ENCODE peak calls at places on chromosomes 3 and 15, in five cellular contexts. One of them, this sample, is unnamed.

GRCh38 chr15:26294062-26294689 is 431.0 kb upstream of the ATP10A start:
- DNase-seq in body of pancreas: no peak
- DNase-seq in Panc1: no peak
- DNase-seq in uterus: no peak
- DNase-seq in left lung: no peak
- DNase-seq in this sample: peak; percentile 57

GRCh38 chr15:40347559-40348470 is 3.0 kb upstream of the PHGR1 start:
- DNase-seq in uterus: no peak
- DNase-seq in body of pancreas: no peak
- DNase-seq in left lung: no peak
- DNase-seq in Panc1: no peak
- DNase-seq in this sample: no peak

GRCh38 chr3:7646851-7647250 is 785.9 kb downstream of the GRM7 start:
- DNase-seq in body of pancreas: no peak
- DNase-seq in left lung: no peak
- DNase-seq in Panc1: no peak
- DNase-seq in uterus: no peak
- DNase-seq in this sample: no peak

GRCh38 chr15:65666257-65666656 is 44.5 kb downstream of the SLC24A1 start:
- DNase-seq in Panc1: no peak
- DNase-seq in body of pancreas: no peak
- DNase-seq in left lung: no peak
- DNase-seq in uterus: no peak
- DNase-seq in this sample: no peak

GRCh38 chr15:52124270-52124878 is 11.8 kb upstream of the BCL2L10 start:
- DNase-seq in uterus: no peak
- DNase-seq in left lung: no peak
- DNase-seq in body of pancreas: no peak
- DNase-seq in Panc1: peak; percentile 60
- DNase-seq in this sample: no peak

GRCh38 chr3:24829011-24829581 is 334.4 kb upstream of the THRB start:
- DNase-seq in body of pancreas: peak; percentile 50
- DNase-seq in Panc1: no peak
- DNase-seq in uterus: no peak
- DNase-seq in left lung: peak; percentile 83
- DNase-seq in this sample: no peak

GRCh38 chr15:55250392-55250791 is 39.2 kb downstream of the RAB27A start:
- DNase-seq in uterus: peak; percentile 35
- DNase-seq in body of pancreas: peak; percentile 60
- DNase-seq in Panc1: peak; percentile 10
- DNase-seq in left lung: no peak
- DNase-seq in this sample: no peak

GRCh38 chr3:18207232-18207631 is 217.9 kb downstream of the SATB1 start:
- DNase-seq in left lung: no peak
- DNase-seq in body of pancreas: no peak
- DNase-seq in Panc1: no peak
- DNase-seq in uterus: no peak
- DNase-seq in this sample: no peak

GRCh38 chr15:59997070-59997701 is 6.9 kb upstream of the FOXB1 start:
- DNase-seq in uterus: no peak
- DNase-seq in body of pancreas: no peak
- DNase-seq in left lung: peak; percentile 56
- DNase-seq in Panc1: no peak
- DNase-seq in this sample: no peak

GRCh38 chr15:34437687-34438086 is at the start of gene GOLGA8A:
- DNase-seq in Panc1: peak; percentile 70
- DNase-seq in uterus: peak; percentile 26
- DNase-seq in body of pancreas: peak; percentile 80
- DNase-seq in left lung: peak; percentile 89
- DNase-seq in this sample: no peak

GRCh38 chr15:53506370-53506769 is 253.1 kb downstream of the WDR72 start:
- DNase-seq in Panc1: no peak
- DNase-seq in left lung: no peak
- DNase-seq in body of pancreas: no peak
- DNase-seq in uterus: no peak
- DNase-seq in this sample: no peak

GRCh38 chr3:117793684-117794304 is 1084.2 kb downstream of the TUSC7 start:
- DNase-seq in body of pancreas: peak; percentile 2
- DNase-seq in Panc1: no peak
- DNase-seq in uterus: no peak
- DNase-seq in left lung: peak; percentile 13
- DNase-seq in this sample: no peak

GRCh38 chr15:41490355-41490754 is 3.3 kb upstream of the ITPKA start:
- DNase-seq in uterus: no peak
- DNase-seq in left lung: no peak
- DNase-seq in Panc1: peak; percentile 71
- DNase-seq in body of pancreas: no peak
- DNase-seq in this sample: no peak

GRCh38 chr3:119258915-119259314 is 18.2 kb upstream of the B4GALT4 start:
- DNase-seq in body of pancreas: no peak
- DNase-seq in uterus: no peak
- DNase-seq in left lung: no peak
- DNase-seq in Panc1: no peak
- DNase-seq in this sample: no peak

GRCh38 chr3:195156286-195156890 is 114.6 kb downstream of the XXYLT1 start:
- DNase-seq in body of pancreas: no peak
- DNase-seq in Panc1: no peak
- DNase-seq in uterus: no peak
- DNase-seq in left lung: no peak
- DNase-seq in this sample: no peak

GRCh38 chr3:155744626-155745324 is at the start of gene PLCH1:
- DNase-seq in body of pancreas: peak; percentile 82
- DNase-seq in left lung: peak; percentile 89
- DNase-seq in uterus: peak; percentile 39
- DNase-seq in Panc1: no peak
- DNase-seq in this sample: peak; percentile 84

GRCh38 chr3:16357698-16358097 is 92.7 kb downstream of the OXNAD1 start:
- DNase-seq in uterus: no peak
- DNase-seq in Panc1: no peak
- DNase-seq in left lung: no peak
- DNase-seq in body of pancreas: no peak
- DNase-seq in this sample: no peak
- H3K27ac ChIP-seq in uterus: peak overlapping the region; percentile 31
- H3K27ac ChIP-seq in Panc1: no peak overlapping the region
- H3K27ac ChIP-seq in left lung: no peak overlapping the region
- H3K27ac ChIP-seq in body of pancreas: no peak overlapping the region
- H3K27ac ChIP-seq in this sample: no peak overlapping the region

GRCh38 chr3:52535411-52536111 is 844 bp upstream of the UQCC5 start:
- DNase-seq in left lung: peak; percentile 51
- DNase-seq in body of pancreas: no peak
- DNase-seq in uterus: no peak
- DNase-seq in Panc1: no peak
- DNase-seq in this sample: no peak
- H3K27ac ChIP-seq in left lung: peak overlapping the region; percentile 15
- H3K27ac ChIP-seq in body of pancreas: peak overlapping the region; percentile 54
- H3K27ac ChIP-seq in uterus: peak overlapping the region; percentile 40
- H3K27ac ChIP-seq in Panc1: peak overlapping the region; percentile 82
- H3K27ac ChIP-seq in this sample: no peak overlapping the region

GRCh38 chr15:101672298-101672697 is 20.1 kb upstream of the TM2D3 start:
- DNase-seq in body of pancreas: no peak
- DNase-seq in Panc1: no peak
- DNase-seq in left lung: no peak
- DNase-seq in uterus: no peak
- DNase-seq in this sample: no peak

GRCh38 chr15:101675015-101675414 is 22.8 kb upstream of the TM2D3 start:
- DNase-seq in Panc1: no peak
- DNase-seq in uterus: no peak
- DNase-seq in left lung: no peak
- DNase-seq in body of pancreas: no peak
- DNase-seq in this sample: no peak

GRCh38 chr15:101676965-101677364 is 24.8 kb upstream of the TM2D3 start:
- DNase-seq in Panc1: no peak
- DNase-seq in left lung: no peak
- DNase-seq in uterus: no peak
- DNase-seq in body of pancreas: no peak
- DNase-seq in this sample: no peak

GRCh38 chr15:101679861-101680260 is 27.7 kb upstream of the TM2D3 start:
- DNase-seq in Panc1: no peak
- DNase-seq in left lung: no peak
- DNase-seq in body of pancreas: no peak
- DNase-seq in uterus: no peak
- DNase-seq in this sample: no peak

GRCh38 chr15:101675796-101676582 is 23.8 kb upstream of the TM2D3 start:
- DNase-seq in body of pancreas: no peak
- DNase-seq in Panc1: no peak
- DNase-seq in left lung: peak; percentile 66
- DNase-seq in uterus: no peak
- DNase-seq in this sample: no peak
- H3K27ac ChIP-seq in body of pancreas: no peak overlapping the region
- H3K27ac ChIP-seq in Panc1: no peak overlapping the region
- H3K27ac ChIP-seq in left lung: no peak overlapping the region
- H3K27ac ChIP-seq in uterus: no peak overlapping the region
- H3K27ac ChIP-seq in this sample: no peak overlapping the region

GRCh38 chr3:29338377-29338776 is 57.5 kb downstream of the RBMS3 start:
- DNase-seq in Panc1: no peak
- DNase-seq in body of pancreas: no peak
- DNase-seq in left lung: no peak
- DNase-seq in uterus: no peak
- DNase-seq in this sample: no peak
- H3K27ac ChIP-seq in Panc1: no peak overlapping the region
- H3K27ac ChIP-seq in body of pancreas: no peak overlapping the region
- H3K27ac ChIP-seq in left lung: no peak overlapping the region
- H3K27ac ChIP-seq in uterus: peak overlapping the region; percentile 6
- H3K27ac ChIP-seq in this sample: no peak overlapping the region

GRCh38 chr3:140760324-140761075 is 82.6 kb downstream of the TRIM42 start:
- DNase-seq in uterus: no peak
- DNase-seq in left lung: no peak
- DNase-seq in Panc1: no peak
- DNase-seq in body of pancreas: no peak
- DNase-seq in this sample: no peak
- H3K27ac ChIP-seq in uterus: no peak overlapping the region
- H3K27ac ChIP-seq in left lung: no peak overlapping the region
- H3K27ac ChIP-seq in Panc1: no peak overlapping the region
- H3K27ac ChIP-seq in body of pancreas: no peak overlapping the region
- H3K27ac ChIP-seq in this sample: no peak overlapping the region

DNA sequence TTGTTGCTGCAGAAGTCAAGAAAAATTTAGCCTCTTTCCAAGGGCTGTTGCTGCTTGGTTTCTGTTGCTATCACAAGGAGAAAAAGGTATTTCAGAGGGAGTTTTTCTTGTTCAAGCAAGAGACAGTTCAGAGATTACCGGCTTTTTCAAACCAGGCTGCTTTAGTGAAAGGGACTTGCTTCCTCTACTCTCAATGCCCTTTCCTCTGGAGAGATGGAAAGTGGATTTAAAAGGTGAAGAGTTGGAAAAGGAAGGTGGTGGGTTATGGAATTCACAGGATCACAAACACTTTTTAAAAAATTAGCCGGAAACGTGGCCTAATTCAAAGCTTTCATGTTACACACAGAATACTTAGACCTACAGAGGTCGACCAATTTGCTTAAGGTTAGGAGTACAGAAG is 1.1 kb downstream of the PARP6 start:
- DNase-seq in body of pancreas: no peak
- DNase-seq in left lung: no peak
- DNase-seq in Panc1: no peak
- DNase-seq in uterus: no peak
- DNase-seq in this sample: no peak
- H3K27ac ChIP-seq in body of pancreas: no peak overlapping the region
- H3K27ac ChIP-seq in left lung: no peak overlapping the region
- H3K27ac ChIP-seq in Panc1: peak overlapping the region; percentile 91
- H3K27ac ChIP-seq in uterus: peak overlapping the region; percentile 98
- H3K27ac ChIP-seq in this sample: no peak overlapping the region

GRCh38 chr15:38042707-38043445 is 108.4 kb downstream of the TMCO5A start:
- DNase-seq in left lung: no peak
- DNase-seq in body of pancreas: peak; percentile 37
- DNase-seq in Panc1: no peak
- DNase-seq in uterus: no peak
- DNase-seq in this sample: no peak
- H3K27ac ChIP-seq in left lung: no peak overlapping the region
- H3K27ac ChIP-seq in body of pancreas: peak overlapping the region; percentile 32
- H3K27ac ChIP-seq in Panc1: no peak overlapping the region
- H3K27ac ChIP-seq in uterus: no peak overlapping the region
- H3K27ac ChIP-seq in this sample: no peak overlapping the region

DNA sequence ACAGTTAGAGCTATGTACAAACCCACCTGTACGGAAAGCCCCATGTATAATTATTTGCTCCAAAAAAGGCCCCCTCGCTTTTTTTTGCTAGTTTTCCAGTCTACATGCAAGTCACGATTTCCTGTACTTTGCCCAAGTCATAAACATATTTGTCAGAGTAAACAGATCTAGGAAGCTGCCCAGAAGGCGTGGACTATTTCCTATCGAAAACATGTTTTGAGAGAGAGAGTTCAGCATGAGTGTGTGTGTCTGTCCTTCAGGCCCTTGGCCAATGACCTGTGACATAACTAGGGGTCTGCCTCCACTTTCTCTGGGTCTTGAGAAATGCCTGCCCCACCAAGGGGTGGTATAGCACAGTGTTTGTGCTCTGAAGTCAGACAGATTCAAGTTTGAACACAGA is 72.7 kb upstream of the HACD2 start:
- DNase-seq in left lung: no peak
- DNase-seq in uterus: peak; percentile 37
- DNase-seq in body of pancreas: no peak
- DNase-seq in Panc1: no peak
- DNase-seq in this sample: no peak
- H3K27ac ChIP-seq in left lung: peak overlapping the region; percentile 86
- H3K27ac ChIP-seq in uterus: peak overlapping the region; percentile 93
- H3K27ac ChIP-seq in body of pancreas: no peak overlapping the region
- H3K27ac ChIP-seq in Panc1: no peak overlapping the region
- H3K27ac ChIP-seq in this sample: no peak overlapping the region

GRCh38 chr15:78456391-78456790 is 18.4 kb downstream of the IREB2 start:
- DNase-seq in body of pancreas: no peak
- DNase-seq in uterus: no peak
- DNase-seq in Panc1: no peak
- DNase-seq in left lung: no peak
- DNase-seq in this sample: no peak
- H3K27ac ChIP-seq in body of pancreas: no peak overlapping the region
- H3K27ac ChIP-seq in uterus: no peak overlapping the region
- H3K27ac ChIP-seq in Panc1: peak overlapping the region; percentile 95
- H3K27ac ChIP-seq in left lung: no peak overlapping the region
- H3K27ac ChIP-seq in this sample: no peak overlapping the region

GRCh38 chr3:107062787-107063186 is 314.5 kb upstream of the CCDC54 start:
- DNase-seq in uterus: no peak
- DNase-seq in Panc1: no peak
- DNase-seq in left lung: no peak
- DNase-seq in body of pancreas: no peak
- DNase-seq in this sample: no peak
- H3K27ac ChIP-seq in uterus: no peak overlapping the region
- H3K27ac ChIP-seq in Panc1: no peak overlapping the region
- H3K27ac ChIP-seq in left lung: no peak overlapping the region
- H3K27ac ChIP-seq in body of pancreas: no peak overlapping the region
- H3K27ac ChIP-seq in this sample: no peak overlapping the region